ENCODE peak calls at places on chromosomes 16 and 17, in seven cellular contexts. One of them, this sample, is unnamed.

GRCh38 chr17:27066315-27066714 is 227.6 kb upstream of the WSB1 start:
- DNase-seq in stimulated activated CD4-positive, alpha-beta T cell treated with anti-CD3 and anti-CD28 coated beads, TNF-alpha, amount 100 ng/mL, for 1 hour: no peak
- DNase-seq in epithelial cell of esophagus: no peak
- DNase-seq in HCEC 1CT: no peak
- DNase-seq in SW480: no peak
- DNase-seq in left ventricle myocardium inferior: no peak
- DNase-seq in DMS153: no peak
- DNase-seq in this sample: no peak

GRCh38 chr17:13134106-13134505 is 116.3 kb upstream of the ELAC2 start:
- DNase-seq in HCEC 1CT: no peak
- DNase-seq in stimulated activated CD4-positive, alpha-beta T cell treated with anti-CD3 and anti-CD28 coated beads, TNF-alpha, amount 100 ng/mL, for 1 hour: no peak
- DNase-seq in DMS153: no peak
- DNase-seq in left ventricle myocardium inferior: no peak
- DNase-seq in epithelial cell of esophagus: no peak
- DNase-seq in SW480: no peak
- DNase-seq in this sample: no peak

GRCh38 chr16:55048745-55049144 is 118.1 kb downstream of the IRX5 start:
- DNase-seq in left ventricle myocardium inferior: no peak
- DNase-seq in SW480: no peak
- DNase-seq in epithelial cell of esophagus: no peak
- DNase-seq in HCEC 1CT: no peak
- DNase-seq in DMS153: no peak
- DNase-seq in stimulated activated CD4-positive, alpha-beta T cell treated with anti-CD3 and anti-CD28 coated beads, TNF-alpha, amount 100 ng/mL, for 1 hour: no peak
- DNase-seq in this sample: no peak

GRCh38 chr16:79973320-79973719 is 372.8 kb upstream of the MAF start:
- DNase-seq in HCEC 1CT: no peak
- DNase-seq in left ventricle myocardium inferior: no peak
- DNase-seq in SW480: no peak
- DNase-seq in DMS153: no peak
- DNase-seq in stimulated activated CD4-positive, alpha-beta T cell treated with anti-CD3 and anti-CD28 coated beads, TNF-alpha, amount 100 ng/mL, for 1 hour: no peak
- DNase-seq in epithelial cell of esophagus: no peak
- DNase-seq in this sample: no peak

GRCh38 chr17:37802712-37803416 is 58.0 kb upstream of the HNF1B start:
- DNase-seq in left ventricle myocardium inferior: no peak
- DNase-seq in stimulated activated CD4-positive, alpha-beta T cell treated with anti-CD3 and anti-CD28 coated beads, TNF-alpha, amount 100 ng/mL, for 1 hour: no peak
- DNase-seq in epithelial cell of esophagus: no peak
- DNase-seq in SW480: no peak
- DNase-seq in HCEC 1CT: no peak
- DNase-seq in DMS153: no peak
- DNase-seq in this sample: no peak

GRCh38 chr16:30910427-30911029 is 12.8 kb upstream of the FBXL19 start:
- DNase-seq in SW480: no peak
- DNase-seq in HCEC 1CT: no peak
- DNase-seq in epithelial cell of esophagus: peak; percentile 84
- DNase-seq in left ventricle myocardium inferior: no peak
- DNase-seq in DMS153: no peak
- DNase-seq in stimulated activated CD4-positive, alpha-beta T cell treated with anti-CD3 and anti-CD28 coated beads, TNF-alpha, amount 100 ng/mL, for 1 hour: no peak
- DNase-seq in this sample: no peak

GRCh38 chr17:3990391-3991127 is 26.3 kb upstream of the ATP2A3 start:
- DNase-seq in left ventricle myocardium inferior: no peak
- DNase-seq in DMS153: no peak
- DNase-seq in HCEC 1CT: peak; percentile 33
- DNase-seq in epithelial cell of esophagus: peak; percentile 28
- DNase-seq in SW480: no peak
- DNase-seq in stimulated activated CD4-positive, alpha-beta T cell treated with anti-CD3 and anti-CD28 coated beads, TNF-alpha, amount 100 ng/mL, for 1 hour: no peak
- DNase-seq in this sample: no peak

GRCh38 chr17:53353919-53354351 is 468.8 kb upstream of the KIF2B start:
- DNase-seq in left ventricle myocardium inferior: no peak
- DNase-seq in SW480: no peak
- DNase-seq in stimulated activated CD4-positive, alpha-beta T cell treated with anti-CD3 and anti-CD28 coated beads, TNF-alpha, amount 100 ng/mL, for 1 hour: no peak
- DNase-seq in epithelial cell of esophagus: no peak
- DNase-seq in DMS153: peak; percentile 52
- DNase-seq in HCEC 1CT: no peak
- DNase-seq in this sample: no peak

GRCh38 chr16:30077656-30078055 is 1.9 kb downstream of the PPP4C start:
- DNase-seq in epithelial cell of esophagus: no peak
- DNase-seq in SW480: no peak
- DNase-seq in stimulated activated CD4-positive, alpha-beta T cell treated with anti-CD3 and anti-CD28 coated beads, TNF-alpha, amount 100 ng/mL, for 1 hour: no peak
- DNase-seq in HCEC 1CT: no peak
- DNase-seq in left ventricle myocardium inferior: no peak
- DNase-seq in DMS153: no peak
- DNase-seq in this sample: no peak

GRCh38 chr16:78770353-78771091 is 671.1 kb downstream of the WWOX start:
- DNase-seq in HCEC 1CT: no peak
- DNase-seq in left ventricle myocardium inferior: peak; percentile 72
- DNase-seq in DMS153: no peak
- DNase-seq in epithelial cell of esophagus: peak; percentile 6
- DNase-seq in stimulated activated CD4-positive, alpha-beta T cell treated with anti-CD3 and anti-CD28 coated beads, TNF-alpha, amount 100 ng/mL, for 1 hour: peak; percentile 74
- DNase-seq in SW480: peak; percentile 35
- DNase-seq in this sample: peak; percentile 51

GRCh38 chr16:22728167-22728836 is 85.7 kb upstream of the HS3ST2 start:
- DNase-seq in DMS153: peak; percentile 28
- DNase-seq in epithelial cell of esophagus: no peak
- DNase-seq in SW480: no peak
- DNase-seq in left ventricle myocardium inferior: no peak
- DNase-seq in stimulated activated CD4-positive, alpha-beta T cell treated with anti-CD3 and anti-CD28 coated beads, TNF-alpha, amount 100 ng/mL, for 1 hour: no peak
- DNase-seq in HCEC 1CT: no peak
- DNase-seq in this sample: no peak

GRCh38 chr17:74037320-74037719 is 166.2 kb upstream of the RPL38 start:
- DNase-seq in left ventricle myocardium inferior: no peak
- DNase-seq in DMS153: peak; percentile 48
- DNase-seq in stimulated activated CD4-positive, alpha-beta T cell treated with anti-CD3 and anti-CD28 coated beads, TNF-alpha, amount 100 ng/mL, for 1 hour: no peak
- DNase-seq in HCEC 1CT: no peak
- DNase-seq in SW480: no peak
- DNase-seq in epithelial cell of esophagus: peak; percentile 4
- DNase-seq in this sample: no peak